ENCODE peak calls at places on chromosomes 11 and 22, in seven cellular contexts. Z, G, S, U, Y, X and J are unnamed samples.
A peak's percentile ranks its signal among the peaks of the same experiment; 100 is the strongest.

GRCh38 chr11:24234822-24235508 is 261.9 kb upstream of the LUZP2 start:
- DNase-seq in S (peak; percentile 47), X (no peak), Z (no peak), G (no peak), U (no peak), Y (no peak), J (no peak)

GRCh38 chr11:112310414-112310813 is 49.8 kb upstream of the PLET1 start:
- DNase-seq in X (no peak), G (no peak), Z (no peak), S (no peak), Y (no peak), U (no peak), J (no peak)

GRCh38 chr11:17738350-17739207 is 4.0 kb downstream of the KCNC1 start:
- DNase-seq in S (peak; percentile 79), U (no peak), G (no peak), Y (no peak), Z (no peak), X (no peak), J (no peak)

GRCh38 chr11:95088946-95089619 is 563 bp upstream of the ENDOD1 start:
- DNase-seq in U (no peak), X (no peak), S (no peak), Y (no peak), G (no peak), Z (no peak), J (no peak)

GRCh38 chr11:6219359-6219758 is 14.0 kb downstream of the C11orf42 start:
- DNase-seq in G (no peak), S (no peak), X (no peak), U (no peak), Y (no peak), Z (no peak), J (no peak)

GRCh38 chr11:65639623-65640482 is 2.0 kb downstream of the SIPA1 start:
- DNase-seq in G (no peak), Z (no peak), U (no peak), S (no peak), X (no peak), Y (no peak), J (peak; percentile 67)

GRCh38 chr11:77195071-77195705 is 67.1 kb downstream of the MYO7A start:
- DNase-seq in Z (no peak), S (peak; percentile 50), Y (no peak), G (no peak), X (no peak), U (no peak), J (no peak)

GRCh38 chr11:111183706-111184105 is 61.8 kb upstream of the POU2AF2 start:
- DNase-seq in G (no peak), X (no peak), Z (no peak), S (no peak), Y (no peak), U (no peak), J (no peak)

GRCh38 chr11:71322192-71322735 is 69.9 kb upstream of the SHANK2 start:
- DNase-seq in X (no peak), S (peak; percentile 62), U (no peak), G (no peak), Y (no peak), Z (no peak), J (no peak)

GRCh38 chr22:49575703-49576081 is 252.0 kb downstream of the BRD1 start:
- DNase-seq in X (no peak), G (no peak), Y (no peak), S (no peak), U (no peak), Z (no peak), J (no peak)

GRCh38 chr11:74157169-74157568 is 13.6 kb downstream of the C2CD3 start:
- DNase-seq in X (no peak), Z (no peak), U (no peak), S (no peak), G (no peak), Y (no peak), J (no peak)

GRCh38 chr22:25898707-25899365 is 156.8 kb downstream of the MYO18B start:
- DNase-seq in S (no peak), U (no peak), Y (no peak), Z (no peak), X (no peak), G (no peak), J (no peak)

GRCh38 chr11:20368441-20368840 is 4.9 kb downstream of the HTATIP2 start:
- DNase-seq in Z (no peak), S (no peak), U (no peak), X (no peak), Y (no peak), G (no peak), J (no peak)

GRCh38 chr22:47090591-47091240 is 328.3 kb downstream of the TBC1D22A start:
- DNase-seq in U (no peak), S (no peak), X (no peak), G (no peak), Y (no peak), Z (no peak), J (no peak)

GRCh38 chr11:8033312-8033715 is 46.2 kb downstream of the EIF3F start:
- DNase-seq in S (peak; percentile 91), Z (no peak), X (peak; percentile 62), Y (peak; percentile 70), G (peak; percentile 38), U (no peak), J (no peak)

GRCh38 chr11:45801723-45802315 is 3.1 kb upstream of the SLC35C1 start:
- DNase-seq in Z (no peak), X (no peak), Y (no peak), G (no peak), S (no peak), U (no peak), J (no peak)

GRCh38 chr22:40922484-40923303 is 28.5 kb upstream of the RBX1 start:
- DNase-seq in X (no peak), U (no peak), S (no peak), Y (peak; percentile 20), G (peak; percentile 5), Z (no peak), J (no peak)

GRCh38 chr22:27331526-27332281 is 469.9 kb downstream of the MN1 start:
- DNase-seq in U (no peak), Z (no peak), X (peak; percentile 18), Y (peak; percentile 43), S (peak; percentile 91), G (no peak), J (no peak)